ENCODE peak calls at places on chromosomes 5 and 9, in nine cellular contexts. X is omental fat pad, Q is Kasumi-1, K is fibroblast of lung, D is EL, H is A673, J is RWPE1, S is heart left ventricle, U is chondrocyte. I is an unnamed sample.

GRCh38 chr5:66966439-66966838 is 230.2 kb downstream of the CD180 start:
- DNase-seq in D (no peak), K (no peak), J (no peak), H (no peak), X (no peak), S (no peak), U (no peak), Q (no peak), I (no peak)

GRCh38 chr5:131999471-131999931 is 12.0 kb downstream of the ACSL6 start:
- DNase-seq in D (no peak), J (no peak), X (no peak), S (no peak), U (peak; percentile 44), H (no peak), K (no peak), Q (no peak), I (no peak)

GRCh38 chr5:27911216-27911615 is 872.8 kb upstream of the CDH9 start:
- DNase-seq in J (peak; percentile 43), K (no peak), H (peak; percentile 41), U (no peak), Q (no peak), D (no peak), X (no peak), S (no peak), I (no peak)

GRCh38 chr9:76905984-76906861 is at the start of gene PRUNE2:
- DNase-seq in Q (peak; percentile 76), S (peak; percentile 41), H (peak; percentile 82), J (peak; percentile 66), K (peak; percentile 73), D (peak; percentile 91), U (peak; percentile 95), X (peak; percentile 32), I (peak; percentile 21)

GRCh38 chr9:121842612-121842978 is 191.2 kb downstream of the DAB2IP start:
- DNase-seq in J (no peak), X (no peak), S (no peak), D (peak; percentile 71), Q (no peak), U (no peak), K (no peak), H (no peak), I (peak; percentile 32)

GRCh38 chr5:87399720-87400119 is 13.0 kb downstream of the CCNH start:
- DNase-seq in K (no peak), J (no peak), U (no peak), S (no peak), H (no peak), X (no peak), D (no peak), Q (peak; percentile 44), I (no peak)

GRCh38 chr5:40160435-40160834 is 519.3 kb upstream of the PTGER4 start:
- DNase-seq in D (no peak), S (no peak), X (no peak), Q (no peak), H (no peak), J (no peak), K (no peak), U (no peak), I (no peak)

GRCh38 chr9:22119537-22120167 is 110.5 kb upstream of the CDKN2B start:
- DNase-seq in X (no peak), K (peak; percentile 71), U (no peak), D (peak; percentile 63), S (no peak), H (no peak), Q (peak; percentile 8), J (no peak), I (no peak)

GRCh38 chr9:92561374-92562329 is 25.9 kb upstream of the ECM2 start:
- DNase-seq in U (no peak), K (peak; percentile 68), Q (no peak), S (no peak), J (no peak), D (peak; percentile 32), X (no peak), H (no peak), I (peak; percentile 35)

GRCh38 chr9:130235558-130236435 is 29.8 kb upstream of the HMCN2 start:
- DNase-seq in Q (peak; percentile 42), X (peak; percentile 72), U (peak; percentile 84), S (peak; percentile 65), D (peak; percentile 57), K (peak; percentile 61), J (peak; percentile 77), H (peak; percentile 77), I (no peak)